ENCODE peak calls at places on chromosomes 6 and 20, in six cellular contexts. V is CD4-positive, alpha-beta memory T cell; G is A549; K is body of pancreas; T is cardiac muscle cell; M is uterus. A is an unnamed sample.

GRCh38 chr20:19750907-19751636 is 7.0 kb upstream of the RIN2 start:
- DNase-seq in K (no peak), V (no peak), G (no peak), T (no peak), M (no peak), A (peak; percentile 88)

GRCh38 chr6:137086031-137086430 is 41.3 kb upstream of the IL20RA start:
- DNase-seq in M (no peak), V (no peak), G (no peak), T (no peak), K (no peak), A (peak; percentile 35)

GRCh38 chr6:161370882-161371281 is 97.0 kb upstream of the AGPAT4 start:
- DNase-seq in M (peak; percentile 44), T (peak; percentile 86), G (peak; percentile 76), V (peak; percentile 72), K (peak; percentile 76), A (peak; percentile 72)

GRCh38 chr6:18226451-18226850 is 37.9 kb downstream of the DEK start:
- DNase-seq in V (no peak), K (no peak), G (no peak), M (no peak), T (peak; percentile 44), A (no peak)

GRCh38 chr20:57495978-57496377 is 29.0 kb downstream of the CTCFL start:
- DNase-seq in G (no peak), V (no peak), T (no peak), M (no peak), K (no peak), A (no peak)

GRCh38 chr6:48315051-48315719 is 204.2 kb upstream of the PTCHD4 start:
- DNase-seq in M (no peak), V (no peak), T (no peak), G (no peak), K (no peak), A (no peak)

GRCh38 chr20:58137651-58138265 is 90.7 kb downstream of the ANKRD60 start:
- DNase-seq in V (no peak), K (no peak), G (no peak), T (no peak), M (no peak), A (no peak)

GRCh38 chr6:106102967-106103727 is 17.0 kb downstream of the PRDM1 start:
- DNase-seq in T (no peak), K (no peak), M (no peak), G (no peak), V (no peak), A (peak; percentile 48)

GRCh38 chr20:3782597-3782996 is 1.3 kb upstream of the SPEF1 start:
- DNase-seq in G (no peak), V (no peak), K (no peak), T (no peak), M (no peak), A (no peak)

GRCh38 chr20:58349586-58349985 is 39.4 kb upstream of the VAPB start:
- DNase-seq in M (no peak), T (peak; percentile 43), V (no peak), K (no peak), G (peak; percentile 40), A (no peak)

GRCh38 chr6:138963531-138963930 is 24.5 kb downstream of the REPS1 start:
- DNase-seq in T (no peak), M (no peak), K (peak; percentile 45), G (no peak), V (no peak), A (no peak)

GRCh38 chr6:140275725-140276124 is 901.3 kb upstream of the CITED2 start:
- DNase-seq in M (no peak), K (no peak), T (no peak), V (no peak), G (no peak), A (no peak)

GRCh38 chr6:38897507-38897906 is 151.1 kb upstream of the GLP1R start:
- DNase-seq in M (no peak), T (no peak), G (no peak), K (no peak), V (no peak), A (no peak)

GRCh38 chr6:136014454-136015421 is 163.2 kb downstream of the PDE7B start:
- DNase-seq in K (no peak), M (no peak), V (no peak), G (peak; percentile 96), T (peak; percentile 99), A (no peak)

GRCh38 chr20:51775241-51775640 is 7.1 kb upstream of the ATP9A start:
- DNase-seq in T (no peak), G (no peak), V (no peak), K (no peak), M (no peak), A (no peak)

GRCh38 chr6:130432838-130433237 is 67.0 kb downstream of the TMEM200A start:
- DNase-seq in T (no peak), V (no peak), G (no peak), M (no peak), K (no peak), A (no peak)
- H3K4me3 ChIP-seq in T (no peak overlapping the region), V (no peak overlapping the region), G (no peak overlapping the region), M (no peak overlapping the region), K (no peak overlapping the region), A (no peak overlapping the region)

GRCh38 chr20:61497029-61497627 is 245.1 kb downstream of the CDH4 start:
- DNase-seq in M (no peak), K (no peak), T (no peak), G (no peak), V (no peak), A (no peak)
- H3K4me1 ChIP-seq in M (no peaks in the 10 kb centered on the region), K (no peaks in the 10 kb centered on the region), T (peaks cover 20% of the 10 kb centered on the region), G (no peaks in the 10 kb centered on the region), V (no peaks in the 10 kb centered on the region), A (no peaks in the 10 kb centered on the region)

GRCh38 chr6:169981969-169982368 is 230.5 kb downstream of the ERMARD start:
- DNase-seq in M (no peak), V (no peak), G (no peak), T (no peak), K (no peak), A (no peak)

GRCh38 chr6:169981568-169981967 is 230.1 kb downstream of the ERMARD start:
- DNase-seq in K (no peak), T (no peak), G (no peak), V (no peak), M (no peak), A (no peak)

GRCh38 chr6:169979873-169980440 is 228.5 kb downstream of the ERMARD start:
- DNase-seq in K (peak; percentile 3), T (no peak), G (no peak), V (no peak), M (no peak), A (no peak)

GRCh38 chr6:169982461-169983386 is 231.3 kb downstream of the ERMARD start:
- DNase-seq in K (no peak), V (no peak), T (no peak), G (no peak), M (no peak), A (no peak)

DNA sequence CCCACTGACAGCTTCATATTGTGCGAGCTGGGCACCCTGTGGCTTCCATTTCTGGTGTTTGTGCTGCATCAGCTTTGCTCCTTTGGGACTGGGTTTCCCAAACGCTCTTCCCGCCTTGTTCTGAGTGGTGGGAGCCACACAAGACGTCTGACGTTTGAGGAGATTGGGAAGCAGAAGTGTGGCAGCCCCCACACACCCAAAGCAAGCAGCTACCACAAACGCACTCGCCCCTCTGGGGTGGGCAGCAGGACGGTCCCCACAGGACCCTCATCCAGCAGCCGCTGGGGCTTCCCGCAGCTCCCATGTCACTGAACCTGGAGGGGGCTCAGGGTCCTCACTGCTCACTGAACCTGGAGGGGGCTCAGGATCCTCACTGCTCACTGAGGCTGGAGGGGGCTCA is 229.6 kb downstream of the ERMARD start:
- DNase-seq in G (no peak), K (no peak), V (no peak), M (no peak), T (no peak), A (no peak)
- H3K9me3 ChIP-seq in G (no peaks in the 10 kb centered on the region), K (no peaks in the 10 kb centered on the region), V (no peaks in the 10 kb centered on the region), M (no peaks in the 10 kb centered on the region), T (no peaks in the 10 kb centered on the region), A (no peaks in the 10 kb centered on the region)

DNA sequence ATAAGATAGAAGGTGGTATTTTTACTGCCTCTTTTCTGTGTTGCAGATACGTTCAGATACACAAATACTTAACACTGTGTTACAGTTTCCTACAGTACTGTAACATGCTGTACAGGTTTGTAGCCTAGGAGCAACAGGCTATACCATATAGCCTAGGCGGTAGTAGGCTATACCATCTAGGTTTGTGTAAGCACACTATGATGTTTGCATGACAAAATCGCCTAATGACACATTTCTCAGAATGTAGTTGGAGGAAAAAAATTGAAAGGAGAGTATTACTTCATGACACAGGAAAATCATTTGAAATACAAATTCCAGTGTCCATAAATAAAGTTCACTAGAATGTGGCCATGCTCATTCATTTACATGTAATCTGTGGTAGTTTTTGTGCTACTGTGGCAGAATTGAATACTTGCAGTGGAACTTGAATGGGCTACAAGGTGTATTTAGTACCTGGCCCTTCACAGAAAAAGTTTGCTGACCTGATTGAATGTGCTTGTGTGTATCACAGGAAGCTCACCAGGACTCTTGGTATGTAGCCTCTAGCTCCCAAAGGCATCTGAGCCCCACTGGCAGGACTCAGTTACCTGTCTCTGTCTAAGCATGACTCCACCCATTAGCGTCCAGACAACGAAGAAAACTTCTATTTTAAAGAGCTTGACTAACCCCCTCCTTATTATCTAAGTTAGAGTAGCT is 18.8 kb downstream of the TOP1 start:
- DNase-seq in G (no peak), V (no peak), T (no peak), M (no peak), K (no peak), A (no peak)
- H3K4me3 ChIP-seq in G (no peak overlapping the region), V (no peak overlapping the region), T (no peak overlapping the region), M (no peak overlapping the region), K (no peak overlapping the region), A (no peak overlapping the region)